ENCODE peak calls at places on chromosomes 2 and 18, in six cellular contexts. One of them, this sample, is unnamed.

GRCh38 chr2:51424418-51424817 is 392.5 kb upstream of the NRXN1 start:
- DNase-seq in H9: peak; percentile 83
- DNase-seq in neuronal stem cell: no peak
- DNase-seq in H1: peak; percentile 33
- DNase-seq in IMR-90: no peak
- DNase-seq in trophoblast cell: no peak
- DNase-seq in this sample: no peak

GRCh38 chr18:2905802-2906521 is 59.2 kb downstream of the EMILIN2 start:
- DNase-seq in H9: peak; percentile 64
- DNase-seq in neuronal stem cell: no peak
- DNase-seq in H1: no peak
- DNase-seq in IMR-90: no peak
- DNase-seq in trophoblast cell: peak; percentile 32
- DNase-seq in this sample: peak; percentile 35

GRCh38 chr2:19349911-19350677 is 8.3 kb downstream of the OSR1 start:
- DNase-seq in H9: peak; percentile 88
- DNase-seq in neuronal stem cell: peak; percentile 59
- DNase-seq in H1: no peak
- DNase-seq in IMR-90: no peak
- DNase-seq in trophoblast cell: peak; percentile 82
- DNase-seq in this sample: peak; percentile 71

GRCh38 chr18:49250819-49251388 is 209.5 kb downstream of the DYM start:
- DNase-seq in H9: no peak
- DNase-seq in neuronal stem cell: peak; percentile 15
- DNase-seq in H1: no peak
- DNase-seq in IMR-90: peak; percentile 47
- DNase-seq in trophoblast cell: no peak
- DNase-seq in this sample: peak; percentile 44

GRCh38 chr18:23844991-23845680 is 155.9 kb downstream of the LAMA3 start:
- DNase-seq in H9: no peak
- DNase-seq in neuronal stem cell: no peak
- DNase-seq in H1: no peak
- DNase-seq in IMR-90: no peak
- DNase-seq in trophoblast cell: peak; percentile 49
- DNase-seq in this sample: no peak

GRCh38 chr18:46398625-46399024 is 258.4 kb downstream of the LOXHD1 start:
- DNase-seq in H9: no peak
- DNase-seq in neuronal stem cell: no peak
- DNase-seq in H1: no peak
- DNase-seq in IMR-90: no peak
- DNase-seq in trophoblast cell: peak; percentile 4
- DNase-seq in this sample: no peak

GRCh38 chr2:5849596-5849995 is 157.4 kb downstream of the SOX11 start:
- DNase-seq in H9: no peak
- DNase-seq in neuronal stem cell: no peak
- DNase-seq in H1: no peak
- DNase-seq in IMR-90: no peak
- DNase-seq in trophoblast cell: peak; percentile 65
- DNase-seq in this sample: no peak

GRCh38 chr2:164514491-164514890 is 106.8 kb downstream of the GRB14 start:
- DNase-seq in H9: no peak
- DNase-seq in neuronal stem cell: no peak
- DNase-seq in H1: no peak
- DNase-seq in IMR-90: no peak
- DNase-seq in trophoblast cell: peak; percentile 92
- DNase-seq in this sample: peak; percentile 5

GRCh38 chr2:109410021-109410815 is 203.5 kb downstream of the SEPTIN10 start:
- DNase-seq in H9: no peak
- DNase-seq in neuronal stem cell: peak; percentile 45
- DNase-seq in H1: no peak
- DNase-seq in IMR-90: peak; percentile 29
- DNase-seq in trophoblast cell: no peak
- DNase-seq in this sample: no peak

GRCh38 chr2:200050921-200051620 is 95.7 kb downstream of the MAIP1 start:
- DNase-seq in H9: no peak
- DNase-seq in neuronal stem cell: no peak
- DNase-seq in H1: no peak
- DNase-seq in IMR-90: no peak
- DNase-seq in trophoblast cell: no peak
- DNase-seq in this sample: no peak

GRCh38 chr2:180124273-180124881 is 117.3 kb upstream of the CWC22 start:
- DNase-seq in H9: peak; percentile 28
- DNase-seq in neuronal stem cell: peak; percentile 47
- DNase-seq in H1: no peak
- DNase-seq in IMR-90: peak; percentile 67
- DNase-seq in trophoblast cell: peak; percentile 80
- DNase-seq in this sample: peak; percentile 73

GRCh38 chr2:71045841-71046495 is 22.5 kb upstream of the NAGK start:
- DNase-seq in H9: no peak
- DNase-seq in neuronal stem cell: no peak
- DNase-seq in H1: no peak
- DNase-seq in IMR-90: no peak
- DNase-seq in trophoblast cell: no peak
- DNase-seq in this sample: no peak

GRCh38 chr2:197001921-197002320 is 75.4 kb upstream of the PGAP1 start:
- DNase-seq in H9: no peak
- DNase-seq in neuronal stem cell: no peak
- DNase-seq in H1: no peak
- DNase-seq in IMR-90: no peak
- DNase-seq in trophoblast cell: no peak
- DNase-seq in this sample: no peak

GRCh38 chr18:21362921-21363320 is 120.9 kb downstream of the GREB1L start:
- DNase-seq in H9: no peak
- DNase-seq in neuronal stem cell: no peak
- DNase-seq in H1: no peak
- DNase-seq in IMR-90: no peak
- DNase-seq in trophoblast cell: no peak
- DNase-seq in this sample: no peak

GRCh38 chr2:190182071-190182524 is 119.6 kb upstream of the MSTN start:
- DNase-seq in H9: no peak
- DNase-seq in neuronal stem cell: no peak
- DNase-seq in H1: no peak
- DNase-seq in IMR-90: no peak
- DNase-seq in trophoblast cell: no peak
- DNase-seq in this sample: no peak

GRCh38 chr2:46171441-46171953 is 125.7 kb upstream of the EPAS1 start:
- DNase-seq in H9: no peak
- DNase-seq in neuronal stem cell: no peak
- DNase-seq in H1: no peak
- DNase-seq in IMR-90: peak; percentile 95
- DNase-seq in trophoblast cell: peak; percentile 68
- DNase-seq in this sample: peak; percentile 81

GRCh38 chr18:62585274-62586147 is 62.7 kb downstream of the ZCCHC2 start:
- DNase-seq in H9: no peak
- DNase-seq in neuronal stem cell: no peak
- DNase-seq in H1: no peak
- DNase-seq in IMR-90: no peak
- DNase-seq in trophoblast cell: no peak
- DNase-seq in this sample: no peak

GRCh38 chr2:187349328-187349944 is 98.6 kb downstream of the CALCRL start:
- DNase-seq in H9: no peak
- DNase-seq in neuronal stem cell: no peak
- DNase-seq in H1: no peak
- DNase-seq in IMR-90: no peak
- DNase-seq in trophoblast cell: no peak
- DNase-seq in this sample: no peak

GRCh38 chr2:189579585-189579984 is 1.0 kb downstream of the SLC40A1 start:
- DNase-seq in H9: no peak
- DNase-seq in neuronal stem cell: no peak
- DNase-seq in H1: no peak
- DNase-seq in IMR-90: peak; percentile 20
- DNase-seq in trophoblast cell: peak; percentile 75
- DNase-seq in this sample: peak; percentile 32

GRCh38 chr2:236538242-236538641 is 31.4 kb upstream of the ACKR3 start:
- DNase-seq in H9: no peak
- DNase-seq in neuronal stem cell: no peak
- DNase-seq in H1: no peak
- DNase-seq in IMR-90: no peak
- DNase-seq in trophoblast cell: no peak
- DNase-seq in this sample: no peak

GRCh38 chr2:73075477-73076373 is 4.2 kb upstream of the SFXN5 start:
- DNase-seq in H9: no peak
- DNase-seq in neuronal stem cell: no peak
- DNase-seq in H1: no peak
- DNase-seq in IMR-90: peak; percentile 46
- DNase-seq in trophoblast cell: no peak
- DNase-seq in this sample: no peak

GRCh38 chr2:46269545-46270273 is 27.5 kb upstream of the EPAS1 start:
- DNase-seq in H9: no peak
- DNase-seq in neuronal stem cell: no peak
- DNase-seq in H1: no peak
- DNase-seq in IMR-90: peak; percentile 31
- DNase-seq in trophoblast cell: no peak
- DNase-seq in this sample: peak; percentile 92

GRCh38 chr2:48819206-48819605 is 63.7 kb upstream of the LHCGR start:
- DNase-seq in H9: no peak
- DNase-seq in neuronal stem cell: no peak
- DNase-seq in H1: no peak
- DNase-seq in IMR-90: no peak
- DNase-seq in trophoblast cell: no peak
- DNase-seq in this sample: no peak

GRCh38 chr2:225889452-225889851 is 489.9 kb downstream of the NYAP2 start:
- DNase-seq in H9: no peak
- DNase-seq in neuronal stem cell: no peak
- DNase-seq in H1: no peak
- DNase-seq in IMR-90: peak; percentile 94
- DNase-seq in trophoblast cell: peak; percentile 73
- DNase-seq in this sample: peak; percentile 63

GRCh38 chr18:48607049-48607984 is 68.5 kb downstream of the CTIF start:
- DNase-seq in H9: no peak
- DNase-seq in neuronal stem cell: no peak
- DNase-seq in H1: no peak
- DNase-seq in IMR-90: peak; percentile 90
- DNase-seq in trophoblast cell: no peak
- DNase-seq in this sample: peak; percentile 85

GRCh38 chr2:16666453-16666801 is 793 bp upstream of the CYRIA start:
- DNase-seq in H9: peak; percentile 64
- DNase-seq in neuronal stem cell: no peak
- DNase-seq in H1: peak; percentile 36
- DNase-seq in IMR-90: peak; percentile 79
- DNase-seq in trophoblast cell: peak; percentile 53
- DNase-seq in this sample: peak; percentile 80

GRCh38 chr2:237073552-237073951 is 12.1 kb upstream of the COPS8 start:
- DNase-seq in H9: no peak
- DNase-seq in neuronal stem cell: no peak
- DNase-seq in H1: no peak
- DNase-seq in IMR-90: peak; percentile 93
- DNase-seq in trophoblast cell: peak; percentile 4
- DNase-seq in this sample: peak; percentile 86

GRCh38 chr18:8726281-8726680 is 20.9 kb downstream of the MTCL1 start:
- DNase-seq in H9: no peak
- DNase-seq in neuronal stem cell: no peak
- DNase-seq in H1: no peak
- DNase-seq in IMR-90: no peak
- DNase-seq in trophoblast cell: no peak
- DNase-seq in this sample: no peak

DNA sequence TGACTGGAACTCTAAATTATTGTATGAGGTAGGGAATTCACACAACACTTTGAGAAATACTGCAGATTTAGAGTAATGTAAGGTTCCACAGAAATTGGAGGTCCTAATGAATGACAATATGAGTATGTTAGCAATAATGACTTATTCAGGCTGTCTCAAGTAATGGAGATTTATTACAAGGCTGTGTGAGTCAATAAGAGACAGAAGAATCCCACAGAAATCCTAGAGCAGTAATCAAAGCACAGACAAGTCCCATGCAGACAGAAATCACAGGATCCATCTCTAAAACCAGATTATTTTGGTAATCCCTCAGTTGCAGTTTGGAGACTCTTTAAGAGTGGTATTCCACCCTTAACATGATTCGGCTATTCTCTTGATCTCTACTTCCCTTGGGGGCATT is 83.6 kb downstream of the FAM161A start:
- DNase-seq in H9: no peak
- DNase-seq in neuronal stem cell: no peak
- DNase-seq in H1: no peak
- DNase-seq in IMR-90: no peak
- DNase-seq in trophoblast cell: no peak
- DNase-seq in this sample: no peak
- H3K14ac ChIP-seq in H9: no peak overlapping the region
- H3K14ac ChIP-seq in neuronal stem cell: no peak overlapping the region
- H3K14ac ChIP-seq in H1: no peak overlapping the region
- H3K14ac ChIP-seq in IMR-90: no peak overlapping the region
- H3K14ac ChIP-seq in trophoblast cell: no peak overlapping the region
- H3K14ac ChIP-seq in this sample: no peak overlapping the region

GRCh38 chr2:27320958-27321543 is 1.8 kb downstream of the MPV17 start:
- DNase-seq in H9: peak; percentile 84
- DNase-seq in neuronal stem cell: no peak
- DNase-seq in H1: peak; percentile 62
- DNase-seq in IMR-90: peak; percentile 99
- DNase-seq in trophoblast cell: peak; percentile 99
- DNase-seq in this sample: peak; percentile 98
- H3K9ac ChIP-seq in H9: no peak overlapping the region
- H3K9ac ChIP-seq in neuronal stem cell: no peak overlapping the region
- H3K9ac ChIP-seq in H1: no peak overlapping the region
- H3K9ac ChIP-seq in IMR-90: no peak overlapping the region
- H3K9ac ChIP-seq in trophoblast cell: peak overlapping the region; percentile 26
- H3K9ac ChIP-seq in this sample: peak overlapping the region; percentile 99

GRCh38 chr2:101030866-101031554 is 28.9 kb downstream of the RPL31 start:
- DNase-seq in H9: no peak
- DNase-seq in neuronal stem cell: no peak
- DNase-seq in H1: no peak
- DNase-seq in IMR-90: no peak
- DNase-seq in trophoblast cell: no peak
- DNase-seq in this sample: no peak
- H3K14ac ChIP-seq in H9: no peak overlapping the region
- H3K14ac ChIP-seq in neuronal stem cell: no peak overlapping the region
- H3K14ac ChIP-seq in H1: no peak overlapping the region
- H3K14ac ChIP-seq in IMR-90: no peak overlapping the region
- H3K14ac ChIP-seq in trophoblast cell: no peak overlapping the region
- H3K14ac ChIP-seq in this sample: peak overlapping the region; percentile 1

DNA sequence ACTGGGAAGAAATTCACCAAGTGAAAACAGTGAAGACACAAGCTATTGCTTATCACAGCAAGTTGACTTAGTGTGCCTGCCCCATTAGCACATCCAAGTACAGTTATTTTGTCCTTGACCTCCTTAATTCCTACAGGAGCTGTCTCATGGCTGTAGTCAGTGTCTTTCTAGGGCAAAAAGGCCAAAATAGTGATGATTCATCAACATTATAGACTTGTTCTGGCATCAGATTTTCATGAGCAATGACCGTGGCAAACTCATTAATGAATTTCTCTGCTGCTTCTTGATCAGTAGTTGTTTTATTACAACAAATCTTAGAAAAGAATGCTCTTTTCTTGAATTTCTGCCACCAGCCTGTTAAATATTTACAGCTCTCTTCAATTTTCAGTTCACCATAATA is 1169.3 kb upstream of the DDX18 start:
- DNase-seq in H9: no peak
- DNase-seq in neuronal stem cell: no peak
- DNase-seq in H1: no peak
- DNase-seq in IMR-90: no peak
- DNase-seq in trophoblast cell: no peak
- DNase-seq in this sample: no peak
- H3K9ac ChIP-seq in H9: no peak overlapping the region
- H3K9ac ChIP-seq in neuronal stem cell: no peak overlapping the region
- H3K9ac ChIP-seq in H1: no peak overlapping the region
- H3K9ac ChIP-seq in IMR-90: no peak overlapping the region
- H3K9ac ChIP-seq in trophoblast cell: no peak overlapping the region
- H3K9ac ChIP-seq in this sample: no peak overlapping the region

GRCh38 chr18:22687892-22688680 is 245.0 kb upstream of the RBBP8 start:
- DNase-seq in H9: no peak
- DNase-seq in neuronal stem cell: no peak
- DNase-seq in H1: no peak
- DNase-seq in IMR-90: no peak
- DNase-seq in trophoblast cell: no peak
- DNase-seq in this sample: no peak
- H3K14ac ChIP-seq in H9: no peak overlapping the region
- H3K14ac ChIP-seq in neuronal stem cell: no peak overlapping the region
- H3K14ac ChIP-seq in H1: no peak overlapping the region
- H3K14ac ChIP-seq in IMR-90: no peak overlapping the region
- H3K14ac ChIP-seq in trophoblast cell: no peak overlapping the region
- H3K14ac ChIP-seq in this sample: no peak overlapping the region

GRCh38 chr2:112692496-112692911 is 28.3 kb upstream of the NT5DC4 start:
- DNase-seq in H9: peak; percentile 74
- DNase-seq in neuronal stem cell: no peak
- DNase-seq in H1: peak; percentile 13
- DNase-seq in IMR-90: peak; percentile 98
- DNase-seq in trophoblast cell: peak; percentile 95
- DNase-seq in this sample: peak; percentile 97
- H3K9ac ChIP-seq in H9: no peak overlapping the region
- H3K9ac ChIP-seq in neuronal stem cell: no peak overlapping the region
- H3K9ac ChIP-seq in H1: no peak overlapping the region
- H3K9ac ChIP-seq in IMR-90: peak overlapping the region; percentile 3
- H3K9ac ChIP-seq in trophoblast cell: no peak overlapping the region
- H3K9ac ChIP-seq in this sample: peak overlapping the region; percentile 82

This sample was measured in mesenchymal stem cell.